ENCODE peak calls at places on chromosomes 1 and 21, in ten cellular contexts. O is PC-3, G is GM10248, W is left ventricle myocardium inferior, Q is K562, K is endothelial cell, C is keratinocyte, V is fibroblast of mammary gland, S is Calu3, E is H9. F is an unnamed sample.

GRCh38 chr1:241391926-241392710 is 35.1 kb upstream of the RGS7 start:
- DNase-seq in O (peak), G (no peak), W (no peak), Q (no peak), K (no peak), C (no peak), V (no peak), S (no peak), E (no peak), F (peak)

GRCh38 chr1:212518188-212518951 is 85.7 kb downstream of the NENF start:
- DNase-seq in O (peak), G (no peak), W (peak), Q (no peak), K (no peak), C (no peak), V (peak), S (peak), E (no peak), F (peak)

GRCh38 chr1:232382671-232383070 is 247.3 kb downstream of the SIPA1L2 start:
- DNase-seq in O (no peak), G (no peak), W (no peak), Q (no peak), K (no peak), C (no peak), V (peak), S (no peak), E (no peak), F (peak)

GRCh38 chr1:38533772-38534472 is 325.6 kb downstream of the RRAGC start:
- DNase-seq in O (no peak), G (peak), W (no peak), Q (no peak), K (no peak), C (no peak), V (no peak), S (no peak), E (no peak), F (no peak)

GRCh38 chr1:206698011-206698410 is 13.3 kb downstream of the MAPKAPK2 start:
- DNase-seq in O (no peak), G (no peak), W (no peak), Q (no peak), K (no peak), C (no peak), V (no peak), S (no peak), E (no peak), F (no peak)

GRCh38 chr1:208242829-208243521 is 1.2 kb downstream of the PLXNA2 start:
- DNase-seq in O (peak), G (no peak), W (no peak), Q (peak), K (peak), C (no peak), V (peak), S (peak), E (no peak), F (peak)

GRCh38 chr1:46394108-46394871 is at the start of gene FAAH:
- DNase-seq in O (no peak), G (no peak), W (peak), Q (no peak), K (peak), C (no peak), V (peak), S (peak), E (peak), F (peak)

GRCh38 chr21:44991538-44992483 is 52.0 kb downstream of the SLX9 start:
- DNase-seq in O (no peak), G (no peak), W (no peak), Q (no peak), K (no peak), C (no peak), V (no peak), S (no peak), E (no peak), F (no peak)

GRCh38 chr1:21289700-21290545 is at the start of gene ECE1:
- DNase-seq in O (peak), G (peak), W (peak), Q (peak), K (peak), C (no peak), V (no peak), S (peak), E (peak), F (peak)

GRCh38 chr1:22711071-22711470 is 432 bp downstream of the EPHB2 start:
- DNase-seq in O (no peak), G (no peak), W (no peak), Q (no peak), K (peak), C (no peak), V (no peak), S (no peak), E (no peak), F (no peak)

GRCh38 chr1:24329797-24330543 is 10.8 kb downstream of the GRHL3 start:
- DNase-seq in O (no peak), G (no peak), W (no peak), Q (no peak), K (no peak), C (no peak), V (no peak), S (no peak), E (no peak), F (no peak)

GRCh38 chr1:32249831-32250525 is 1.1 kb upstream of the LCK start:
- DNase-seq in O (no peak), G (peak), W (peak), Q (no peak), K (peak), C (no peak), V (no peak), S (no peak), E (no peak), F (no peak)

GRCh38 chr1:186828612-186829542 is at the start of gene PLA2G4A:
- DNase-seq in O (peak), G (peak), W (peak), Q (no peak), K (peak), C (peak), V (peak), S (peak), E (peak), F (peak)

GRCh38 chr1:17630048-17630830 is 90.7 kb downstream of the ARHGEF10L start:
- DNase-seq in O (no peak), G (no peak), W (peak), Q (no peak), K (no peak), C (no peak), V (peak), S (no peak), E (no peak), F (peak)

GRCh38 chr1:161038523-161039153 is at the start of gene TSTD1:
- DNase-seq in O (peak), G (peak), W (peak), Q (no peak), K (peak), C (no peak), V (no peak), S (peak), E (peak), F (peak)

GRCh38 chr1:108034396-108034795 is 69.4 kb upstream of the VAV3 start:
- DNase-seq in O (peak), G (no peak), W (no peak), Q (no peak), K (no peak), C (no peak), V (peak), S (no peak), E (no peak), F (no peak)

GRCh38 chr1:247286134-247286670 is 30.3 kb downstream of the VN1R5 start:
- DNase-seq in O (no peak), G (no peak), W (no peak), Q (no peak), K (no peak), C (no peak), V (no peak), S (no peak), E (no peak), F (no peak)

GRCh38 chr21:45466330-45467220 is 61.6 kb downstream of the COL18A1 start:
- DNase-seq in O (no peak), G (no peak), W (peak), Q (no peak), K (no peak), C (no peak), V (no peak), S (no peak), E (no peak), F (no peak)

GRCh38 chr1:219954736-219955421 is 26.5 kb upstream of the SLC30A10 start:
- DNase-seq in O (no peak), G (no peak), W (no peak), Q (no peak), K (no peak), C (no peak), V (no peak), S (no peak), E (no peak), F (no peak)

GRCh38 chr1:174022080-174022975 is at the start of gene RC3H1:
- DNase-seq in O (peak), G (peak), W (peak), Q (peak), K (peak), C (peak), V (peak), S (peak), E (peak), F (peak)

GRCh38 chr1:192610114-192610958 is 25.6 kb upstream of the RGS13 start:
- DNase-seq in O (peak), G (no peak), W (no peak), Q (no peak), K (no peak), C (no peak), V (peak), S (no peak), E (no peak), F (peak)

GRCh38 chr1:14511856-14512585 is 86.5 kb upstream of the KAZN start:
- DNase-seq in O (no peak), G (no peak), W (no peak), Q (no peak), K (no peak), C (no peak), V (no peak), S (no peak), E (no peak), F (no peak)

GRCh38 chr1:205325334-205325884 is 3.9 kb upstream of the NUAK2 start:
- DNase-seq in O (peak), G (peak), W (no peak), Q (peak), K (peak), C (no peak), V (peak), S (peak), E (peak), F (peak)

GRCh38 chr1:228368801-228369607 is 37.6 kb downstream of the TRIM11 start:
- DNase-seq in O (no peak), G (no peak), W (peak), Q (peak), K (no peak), C (no peak), V (no peak), S (no peak), E (no peak), F (no peak)

GRCh38 chr1:53411541-53412152 is 47.6 kb upstream of the DMRTB1 start:
- DNase-seq in O (no peak), G (no peak), W (no peak), Q (no peak), K (no peak), C (no peak), V (no peak), S (no peak), E (no peak), F (no peak)

GRCh38 chr1:203278087-203278884 is 27.0 kb upstream of the BTG2 start:
- DNase-seq in O (no peak), G (no peak), W (peak), Q (peak), K (no peak), C (no peak), V (peak), S (no peak), E (peak), F (peak)

GRCh38 chr1:182990413-182991144 is 32.6 kb upstream of the LAMC1 start:
- DNase-seq in O (peak), G (no peak), W (no peak), Q (no peak), K (no peak), C (no peak), V (peak), S (no peak), E (no peak), F (peak)

GRCh38 chr1:241672301-241672700 is 20.2 kb downstream of the WDR64 start:
- DNase-seq in O (peak), G (no peak), W (no peak), Q (no peak), K (no peak), C (no peak), V (no peak), S (no peak), E (no peak), F (no peak)

GRCh38 chr1:8355439-8356255 is 37.7 kb downstream of the SLC45A1 start:
- DNase-seq in O (no peak), G (no peak), W (peak), Q (no peak), K (no peak), C (no peak), V (no peak), S (no peak), E (no peak), F (no peak)

GRCh38 chr1:28370220-28371010 is 875 bp downstream of the PHACTR4 start:
- DNase-seq in O (peak), G (peak), W (no peak), Q (no peak), K (peak), C (no peak), V (peak), S (no peak), E (no peak), F (peak)

GRCh38 chr1:5981009-5981380 is 11.2 kb downstream of the NPHP4 start:
- DNase-seq in O (no peak), G (no peak), W (no peak), Q (no peak), K (no peak), C (no peak), V (no peak), S (no peak), E (no peak), F (no peak)

GRCh38 chr1:5979536-5980313 is 12.5 kb downstream of the NPHP4 start:
- DNase-seq in O (no peak), G (no peak), W (no peak), Q (no peak), K (no peak), C (no peak), V (no peak), S (no peak), E (peak), F (no peak)

GRCh38 chr1:5978452-5978851 is 13.8 kb downstream of the NPHP4 start:
- DNase-seq in O (no peak), G (no peak), W (no peak), Q (no peak), K (no peak), C (no peak), V (no peak), S (no peak), E (peak), F (no peak)

GRCh38 chr1:5982276-5982675 is 9.9 kb downstream of the NPHP4 start:
- DNase-seq in O (no peak), G (no peak), W (no peak), Q (no peak), K (no peak), C (no peak), V (no peak), S (no peak), E (no peak), F (no peak)

DNA sequence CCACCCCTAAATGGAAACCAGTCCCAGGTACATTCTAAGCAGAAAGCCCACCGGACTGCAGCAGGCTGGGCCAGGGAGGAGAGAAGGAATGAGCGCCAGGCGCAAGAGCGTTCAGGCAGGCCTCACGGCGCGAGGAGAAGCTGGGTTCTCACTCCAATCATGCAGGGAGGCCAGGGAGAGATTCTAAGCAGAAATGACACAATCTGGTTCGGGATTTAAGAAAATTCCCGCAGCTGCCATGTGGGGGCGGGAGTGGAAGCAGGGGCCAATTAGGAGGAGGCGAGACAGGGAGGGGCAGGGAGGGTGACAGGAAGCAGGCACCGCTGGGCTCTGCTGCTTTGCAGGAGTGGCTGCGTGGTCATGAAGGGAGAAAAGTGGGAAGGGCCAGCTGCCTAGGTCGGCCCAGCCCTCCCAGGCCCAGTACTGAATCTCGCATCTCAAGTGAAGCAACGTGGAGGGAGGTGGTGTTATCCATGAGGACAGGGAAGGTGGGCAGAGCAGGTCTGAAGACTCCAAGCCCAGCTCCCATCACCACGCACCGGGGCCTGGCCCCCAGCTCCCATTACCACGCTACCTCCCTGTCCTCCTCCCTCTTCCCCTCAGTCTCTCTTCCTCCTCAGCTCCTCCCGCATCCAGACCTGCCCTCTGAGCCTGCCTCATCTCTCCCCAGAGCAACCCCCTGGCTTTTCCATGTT is 11.8 kb downstream of the NPHP4 start:
- DNase-seq in O (no peak), G (no peak), W (peak), Q (peak), K (peak), C (no peak), V (peak), S (no peak), E (peak), F (peak)
- TF ChIP-seq CTCF in O (peak), G (no peak), W (peak), Q (peak), K (peak), C (no peak), V (peak), S (no peak), E (peak), F (no peak)

GRCh38 chr1:92240034-92240433 is 22.3 kb downstream of the C1orf146 start:
- DNase-seq in O (no peak), G (no peak), W (no peak), Q (no peak), K (no peak), C (no peak), V (no peak), S (no peak), E (no peak), F (no peak)
- TF ChIP-seq CTCF in O (no peak), G (no peak), W (no peak), Q (no peak), K (no peak), C (no peak), V (no peak), S (no peak), E (no peak), F (no peak)

GRCh38 chr1:85576256-85576641 is 4.3 kb upstream of the CCN1 start:
- DNase-seq in O (peak), G (no peak), W (no peak), Q (no peak), K (no peak), C (no peak), V (no peak), S (no peak), E (peak), F (no peak)

GRCh38 chr1:85575363-85575995 is 5.1 kb upstream of the CCN1 start:
- DNase-seq in O (no peak), G (no peak), W (no peak), Q (no peak), K (no peak), C (no peak), V (no peak), S (no peak), E (no peak), F (no peak)

GRCh38 chr1:85578321-85579295 is 2.0 kb upstream of the CCN1 start:
- DNase-seq in O (peak), G (no peak), W (no peak), Q (no peak), K (no peak), C (no peak), V (peak), S (no peak), E (no peak), F (peak)

GRCh38 chr1:85577421-85578320 is 2.9 kb upstream of the CCN1 start:
- DNase-seq in O (no peak), G (peak), W (peak), Q (no peak), K (peak), C (no peak), V (peak), S (peak), E (peak), F (no peak)

GRCh38 chr1:85576642-85577420 is 3.7 kb upstream of the CCN1 start:
- DNase-seq in O (peak), G (peak), W (peak), Q (peak), K (peak), C (no peak), V (peak), S (peak), E (peak), F (peak)
- TF ChIP-seq CTCF in O (peak), G (peak), W (peak), Q (peak), K (peak), C (peak), V (peak), S (peak), E (peak), F (peak)

GRCh38 chr1:145978860-145979745 is 14.6 kb downstream of the POLR3GL start:
- DNase-seq in O (peak), G (peak), W (peak), Q (peak), K (peak), C (peak), V (peak), S (peak), E (peak), F (peak)
- TF ChIP-seq CTCF in O (peak), G (peak), W (peak), Q (peak), K (no peak), C (peak), V (peak), S (no peak), E (peak), F (peak)

F was measured in MCF 10A.